ENCODE peak calls at places on chromosomes 13 and 19, in ten cellular contexts. E is stimulated activated CD4-positive, alpha-beta T cell treated with anti-CD3 and anti-CD28 coated beads, Interleukin-4, amount 100 ng/mL, for 4 hours; T is fibroblast of mammary gland; O is NCI-H446 treated with DMSO at 0.1 percent for 48 hours; Z is psoas muscle; H is SK-MEL-5; L is CD8-positive, alpha-beta T cell; D is Right ventricle myocardium superior; A is GM03348; W is iPS-NIHi11. S is an unnamed sample.

GRCh38 chr19:37907735-37908066 is 693 bp downstream of the SIPA1L3 start:
- DNase-seq in Z (no peak), W (no peak), D (no peak), L (no peak), T (no peak), E (no peak), O (no peak), A (no peak), H (no peak), S (no peak)

GRCh38 chr19:42515241-42515832 is 12.9 kb downstream of the CEACAM1 start:
- DNase-seq in E (no peak), Z (no peak), D (no peak), H (no peak), A (no peak), T (no peak), W (no peak), L (no peak), O (no peak), S (no peak)

GRCh38 chr19:49097453-49098288 is 12.4 kb downstream of the SNRNP70 start:
- DNase-seq in E (peak), O (peak), H (peak), Z (peak), T (peak), W (peak), L (peak), D (peak), A (peak), S (peak)

GRCh38 chr13:21233086-21233485 is 56.6 kb downstream of the MRPL57 start:
- DNase-seq in W (no peak), T (no peak), L (no peak), H (no peak), A (peak), D (no peak), Z (no peak), E (no peak), O (no peak), S (no peak)

GRCh38 chr13:57326532-57326931 is 159.5 kb downstream of the PRR20E start:
- DNase-seq in A (no peak), D (no peak), L (no peak), O (no peak), T (no peak), W (no peak), H (peak), E (no peak), Z (no peak), S (no peak)

GRCh38 chr19:8046569-8047165 is 5.9 kb upstream of the CCL25 start:
- DNase-seq in O (no peak), T (no peak), D (no peak), W (no peak), A (no peak), Z (no peak), L (no peak), E (no peak), H (no peak), S (no peak)

GRCh38 chr13:48236528-48237353 is 3.7 kb downstream of the ITM2B start:
- DNase-seq in D (no peak), O (no peak), Z (no peak), H (no peak), L (no peak), E (no peak), A (peak), T (peak), W (no peak), S (no peak)

GRCh38 chr13:44263920-44264610 is 109.6 kb upstream of the SERP2 start:
- DNase-seq in H (no peak), Z (no peak), A (no peak), E (no peak), W (no peak), O (no peak), T (peak), D (no peak), L (no peak), S (no peak)

GRCh38 chr13:97582170-97582569 is 148.2 kb downstream of the RAP2A start:
- DNase-seq in T (no peak), D (no peak), Z (no peak), L (no peak), O (no peak), A (no peak), E (no peak), H (peak), W (no peak), S (no peak)

GRCh38 chr19:36203293-36203692 is 11.2 kb downstream of the ZNF565 start:
- DNase-seq in T (no peak), O (no peak), Z (no peak), D (no peak), W (no peak), H (peak), E (no peak), L (no peak), A (no peak), S (no peak)

GRCh38 chr13:76886005-76886291 is 257 bp downstream of the KCTD12 start:
- DNase-seq in T (no peak), E (no peak), A (no peak), O (no peak), H (no peak), Z (no peak), W (no peak), L (no peak), D (peak), S (no peak)

GRCh38 chr19:4985551-4985991 is 16.7 kb downstream of the KDM4B start:
- DNase-seq in W (no peak), A (no peak), L (no peak), T (peak), D (no peak), Z (no peak), H (no peak), E (no peak), O (no peak), S (no peak)

GRCh38 chr19:38395381-38396127 is 7.1 kb downstream of the SPRED3 start:
- DNase-seq in Z (no peak), A (no peak), W (no peak), O (no peak), E (peak), H (no peak), L (no peak), D (no peak), T (no peak), S (no peak)

GRCh38 chr13:48194392-48194754 is 38.6 kb upstream of the ITM2B start:
- DNase-seq in T (no peak), L (no peak), D (no peak), W (no peak), O (no peak), A (no peak), Z (no peak), E (no peak), H (peak), S (no peak)

GRCh38 chr13:75226092-75226491 is 255.9 kb downstream of the TBC1D4 start:
- DNase-seq in T (peak), O (no peak), H (no peak), E (no peak), L (no peak), Z (no peak), A (no peak), D (no peak), W (peak), S (no peak)

GRCh38 chr13:29472317-29472961 is 123.0 kb downstream of the SLC7A1 start:
- DNase-seq in Z (no peak), O (no peak), E (peak), W (peak), L (no peak), T (peak), H (peak), A (peak), D (peak), S (peak)

GRCh38 chr19:4023600-4024398 is 16.3 kb downstream of the PIAS4 start:
- DNase-seq in E (no peak), A (no peak), L (no peak), D (peak), T (peak), H (no peak), W (no peak), Z (no peak), O (no peak), S (no peak)

GRCh38 chr19:55652311-55653078 is 2.3 kb upstream of the U2AF2 start:
- DNase-seq in Z (peak), A (no peak), T (no peak), H (no peak), D (peak), E (no peak), L (no peak), W (no peak), O (no peak), S (no peak)

GRCh38 chr13:80547341-80547740 is 206.4 kb upstream of the SPRY2 start:
- DNase-seq in A (no peak), T (no peak), L (no peak), H (no peak), E (no peak), O (no peak), D (no peak), Z (no peak), W (no peak), S (no peak)

GRCh38 chr19:52638601-52639000 is 446 bp upstream of the ZNF83 start:
- DNase-seq in H (no peak), E (no peak), D (peak), L (no peak), T (peak), O (no peak), Z (peak), A (peak), W (peak), S (no peak)